ENCODE peak calls at places on chromosomes 12 and 14, in four cellular contexts. Z is HCT116; F is heart left ventricle; N is CD8-positive, alpha-beta T cell. U is an unnamed sample.

GRCh38 chr12:5376591-5377207 is 55.2 kb upstream of the NTF3 start:
- DNase-seq in Z (no peak), F (no peak), N (no peak), U (no peak)

GRCh38 chr14:83883732-83884131 is 1646.2 kb upstream of the FLRT2 start:
- DNase-seq in Z (no peak), F (no peak), N (no peak), U (no peak)

GRCh38 chr12:57126561-57126960 is 1.7 kb upstream of the LRP1 start:
- DNase-seq in Z (no peak), F (no peak), N (no peak), U (no peak)

GRCh38 chr12:16531623-16532022 is 74.3 kb downstream of the LMO3 start:
- DNase-seq in Z (no peak), F (no peak), N (no peak), U (no peak)

GRCh38 chr12:104994301-104994700 is 8.2 kb downstream of the NOPCHAP1 start:
- DNase-seq in Z (no peak), F (no peak), N (no peak), U (no peak)

GRCh38 chr12:104886418-104887401 is 71.4 kb downstream of the SLC41A2 start:
- DNase-seq in Z (peak), F (no peak), N (no peak), U (no peak)

GRCh38 chr14:24900281-24900868 is 149.6 kb downstream of the STXBP6 start:
- DNase-seq in Z (no peak), F (no peak), N (no peak), U (no peak)

GRCh38 chr14:81275995-81276698 is 55.4 kb upstream of the GTF2A1 start:
- DNase-seq in Z (no peak), F (no peak), N (no peak), U (no peak)

GRCh38 chr12:79016181-79016580 is 151.6 kb downstream of the SYT1 start:
- DNase-seq in Z (no peak), F (no peak), N (no peak), U (no peak)

GRCh38 chr14:91146661-91147060 is 32.8 kb downstream of the DGLUCY start:
- DNase-seq in Z (no peak), F (no peak), N (no peak), U (peak)

GRCh38 chr14:91143862-91144261 is 30.0 kb downstream of the DGLUCY start:
- DNase-seq in Z (no peak), F (peak), N (no peak), U (peak)

GRCh38 chr14:91142214-91142668 is 28.4 kb downstream of the DGLUCY start:
- DNase-seq in Z (no peak), F (no peak), N (no peak), U (no peak)

GRCh38 chr14:91144425-91145145 is 30.7 kb downstream of the DGLUCY start:
- DNase-seq in Z (no peak), F (no peak), N (no peak), U (no peak)

DNA sequence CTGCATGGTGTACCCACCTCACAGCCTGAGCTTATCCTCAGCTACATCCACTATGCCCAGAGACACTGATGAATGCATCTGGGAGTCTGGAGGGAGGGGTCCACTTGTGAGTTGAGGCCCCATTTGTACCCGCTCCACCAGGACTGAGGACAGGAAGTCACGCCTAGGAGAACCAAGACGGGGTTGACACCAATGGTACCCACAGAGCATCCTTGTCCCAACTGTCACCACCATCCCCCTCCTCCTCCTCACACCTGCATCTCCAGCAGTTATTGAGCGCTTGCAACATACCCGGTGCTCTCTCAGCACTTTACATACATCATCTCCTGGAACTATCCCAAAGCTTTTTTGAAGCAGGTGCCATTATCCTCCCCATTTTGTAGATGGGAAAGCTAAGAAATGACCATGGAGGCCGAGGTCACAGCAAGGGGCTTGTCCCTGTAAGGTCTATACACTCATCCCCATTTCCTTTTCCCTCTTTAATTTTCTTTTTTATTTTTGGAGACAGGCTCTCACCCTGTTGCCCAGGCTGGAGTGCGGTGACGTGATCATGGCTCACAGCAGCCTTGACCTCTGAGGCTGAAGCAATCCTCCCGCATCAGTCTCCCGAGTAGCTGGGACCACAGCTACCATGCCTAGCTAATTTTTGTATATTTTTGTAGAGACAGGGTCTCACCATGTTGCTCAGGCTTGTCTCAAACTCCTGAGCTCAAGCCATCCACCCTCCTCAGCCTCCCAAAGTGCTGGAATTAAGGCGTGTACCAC is 31.7 kb downstream of the DGLUCY start:
- DNase-seq in Z (no peak), F (no peak), N (no peak), U (no peak)
- H3K27ac ChIP-seq in Z (no peak), F (no peak), N (no peak), U (no peak)

GRCh38 chr14:74609721-74610120 is 2.3 kb downstream of the LTBP2 start:
- DNase-seq in Z (no peak), F (no peak), N (no peak), U (no peak)

GRCh38 chr14:74610199-74610865 is 1.7 kb downstream of the LTBP2 start:
- DNase-seq in Z (no peak), F (no peak), N (no peak), U (no peak)

GRCh38 chr14:74612346-74613021 is 447 bp upstream of the LTBP2 start:
- DNase-seq in Z (no peak), F (peak), N (peak), U (peak)

GRCh38 chr14:74611672-74612345 is at the start of gene LTBP2:
- DNase-seq in Z (no peak), F (no peak), N (no peak), U (no peak)

GRCh38 chr14:74610866-74611671 is 968 bp downstream of the LTBP2 start:
- DNase-seq in Z (no peak), F (no peak), N (no peak), U (no peak)
- H3K4me3 ChIP-seq in Z (no peak), F (peak), N (peak), U (no peak)

DNA sequence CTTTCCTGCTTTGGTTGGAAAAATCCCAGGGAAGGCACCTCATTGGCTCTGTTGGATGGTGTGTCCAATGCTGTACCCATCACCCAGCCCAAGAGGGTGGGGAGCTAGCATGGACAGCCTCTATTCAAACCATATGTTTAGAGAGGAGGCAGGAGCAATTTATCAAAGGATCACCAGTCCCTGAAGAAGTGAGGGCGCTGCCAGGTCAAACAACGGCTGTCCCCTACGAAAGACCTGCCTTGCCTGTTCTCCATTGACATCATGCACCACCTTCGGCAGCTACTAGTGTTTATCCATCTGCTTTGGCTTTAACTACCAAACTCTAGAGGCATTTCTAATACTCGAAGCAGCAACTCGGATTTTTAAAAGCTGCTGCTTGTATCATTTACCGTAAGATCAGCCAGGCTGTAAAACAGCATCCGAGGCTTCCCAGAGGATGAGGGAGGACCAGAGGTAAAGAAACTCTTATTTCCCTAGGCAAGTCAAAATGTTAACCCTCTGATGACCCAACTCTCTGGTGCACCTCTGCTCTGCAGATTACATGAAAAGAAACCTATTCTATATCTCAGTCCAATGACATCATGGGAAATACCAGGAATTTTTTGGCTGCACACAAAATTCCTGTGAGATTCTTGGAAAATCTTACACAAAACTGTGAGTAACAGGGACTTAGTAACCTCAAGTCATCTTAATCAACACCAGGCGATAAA is 720.9 kb upstream of the TBX3 start:
- DNase-seq in Z (no peak), F (no peak), N (no peak), U (no peak)
- H3K27ac ChIP-seq in Z (no peak), F (no peak), N (no peak), U (no peak)

GRCh38 chr14:103872492-103873113 is 25.2 kb upstream of the PPP1R13B start:
- DNase-seq in Z (no peak), F (no peak), N (no peak), U (no peak)
- H3K4me3 ChIP-seq in Z (peak), F (peak), N (peak), U (peak)

DNA sequence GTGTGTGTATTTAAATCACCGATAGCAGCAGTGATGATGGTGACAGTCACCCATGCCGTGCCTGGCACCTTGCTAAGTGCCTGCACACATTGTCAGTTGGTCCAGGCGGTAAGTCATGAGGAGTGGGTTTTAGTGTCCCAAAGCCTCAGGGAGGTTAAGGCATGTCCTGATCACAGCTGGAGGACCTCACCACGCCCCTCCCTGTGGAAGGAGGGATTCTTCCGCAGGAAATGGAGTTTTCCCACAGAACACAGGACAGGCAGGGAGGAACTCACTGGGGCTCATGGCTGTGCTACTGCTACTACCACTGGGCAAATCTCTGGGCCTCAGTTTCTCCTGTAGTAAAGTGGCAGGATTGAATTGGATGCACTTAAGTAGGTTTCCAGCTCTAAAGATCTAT is 142.3 kb downstream of the CACNA1C start:
- DNase-seq in Z (no peak), F (no peak), N (no peak), U (no peak)
- H3K27ac ChIP-seq in Z (no peak), F (peak), N (no peak), U (no peak)

U was measured in kidney.